ENCODE peak calls at places on chromosomes 12 and 14, in six cellular contexts. R, Q, F, O, H and X are unnamed samples.

GRCh38 chr12:26736563-26737486 is 96.2 kb downstream of the ITPR2 start:
- DNase-seq in Q (no peak), H (no peak), F (no peak), R (no peak), O (no peak), X (no peak)

GRCh38 chr14:86796221-86797074 is 1196.5 kb downstream of the GALC start:
- DNase-seq in Q (no peak), F (no peak), R (no peak), H (no peak), O (no peak), X (no peak)

GRCh38 chr14:20723458-20723857 is 22.2 kb upstream of the EDDM3A start:
- DNase-seq in F (no peak), R (no peak), O (no peak), H (no peak), Q (peak), X (no peak)

GRCh38 chr14:98580131-98580678 is 691.8 kb downstream of the BCL11B start:
- DNase-seq in O (no peak), F (no peak), R (no peak), Q (no peak), H (no peak), X (no peak)

GRCh38 chr12:63915105-63915830 is 70.8 kb downstream of the SRGAP1 start:
- DNase-seq in F (no peak), R (no peak), H (no peak), O (peak), Q (no peak), X (no peak)

GRCh38 chr14:37598085-37598972 is 2.9 kb downstream of the TTC6 start:
- DNase-seq in H (no peak), Q (no peak), O (no peak), R (peak), F (no peak), X (no peak)

GRCh38 chr12:119307747-119308146 is 26.8 kb upstream of the CCDC60 start:
- DNase-seq in H (no peak), O (no peak), F (no peak), Q (no peak), R (no peak), X (no peak)

GRCh38 chr14:38255673-38256357 is at the start of gene CLEC14A:
- DNase-seq in O (no peak), Q (peak), F (peak), R (no peak), H (no peak), X (no peak)

GRCh38 chr12:45623221-45623620 is 106.3 kb upstream of the ARID2 start:
- DNase-seq in R (no peak), O (no peak), H (no peak), F (no peak), Q (no peak), X (no peak)

GRCh38 chr12:77047341-77048202 is 17.8 kb downstream of the E2F7 start:
- DNase-seq in R (no peak), O (no peak), F (no peak), Q (no peak), H (no peak), X (no peak)

GRCh38 chr12:41437578-41437977 is 249.5 kb downstream of the PDZRN4 start:
- DNase-seq in O (no peak), F (no peak), H (no peak), Q (no peak), R (no peak), X (no peak)

GRCh38 chr12:47744005-47744651 is 14.6 kb downstream of the RAPGEF3 start:
- DNase-seq in O (peak), R (peak), H (no peak), F (no peak), Q (no peak), X (no peak)

GRCh38 chr14:49621114-49621881 is 699 bp downstream of the MGAT2 start:
- DNase-seq in O (no peak), Q (peak), F (peak), H (peak), R (peak), X (peak)

GRCh38 chr14:32939254-32940065 is 781 bp downstream of the NPAS3 start:
- DNase-seq in R (peak), F (peak), H (peak), O (no peak), Q (peak), X (peak)

GRCh38 chr14:100056964-100057817 is 8.0 kb upstream of the EVL start:
- DNase-seq in R (no peak), F (no peak), H (no peak), Q (no peak), O (no peak), X (no peak)

GRCh38 chr14:100056431-100056830 is 8.8 kb upstream of the EVL start:
- DNase-seq in Q (no peak), O (no peak), H (no peak), R (no peak), F (no peak), X (no peak)

GRCh38 chr14:100060766-100061165 is 4.5 kb upstream of the EVL start:
- DNase-seq in F (no peak), R (no peak), O (no peak), Q (no peak), H (no peak), X (no peak)

GRCh38 chr14:100058777-100059432 is 6.3 kb upstream of the EVL start:
- DNase-seq in O (no peak), F (no peak), H (no peak), Q (no peak), R (no peak), X (no peak)

GRCh38 chr14:100059433-100059781 is 5.8 kb upstream of the EVL start:
- DNase-seq in R (no peak), O (no peak), F (no peak), H (no peak), Q (no peak), X (no peak)
- H3K27ac ChIP-seq in R (no peak), O (no peak), F (no peak), H (no peak), Q (peak), X (no peak)

GRCh38 chr12:28130234-28130624 is 60.0 kb upstream of the CCDC91 start:
- DNase-seq in O (no peak), H (no peak), R (no peak), Q (no peak), F (no peak), X (no peak)
- H3K27ac ChIP-seq in O (no peak), H (no peak), R (no peak), Q (no peak), F (peak), X (no peak)

DNA sequence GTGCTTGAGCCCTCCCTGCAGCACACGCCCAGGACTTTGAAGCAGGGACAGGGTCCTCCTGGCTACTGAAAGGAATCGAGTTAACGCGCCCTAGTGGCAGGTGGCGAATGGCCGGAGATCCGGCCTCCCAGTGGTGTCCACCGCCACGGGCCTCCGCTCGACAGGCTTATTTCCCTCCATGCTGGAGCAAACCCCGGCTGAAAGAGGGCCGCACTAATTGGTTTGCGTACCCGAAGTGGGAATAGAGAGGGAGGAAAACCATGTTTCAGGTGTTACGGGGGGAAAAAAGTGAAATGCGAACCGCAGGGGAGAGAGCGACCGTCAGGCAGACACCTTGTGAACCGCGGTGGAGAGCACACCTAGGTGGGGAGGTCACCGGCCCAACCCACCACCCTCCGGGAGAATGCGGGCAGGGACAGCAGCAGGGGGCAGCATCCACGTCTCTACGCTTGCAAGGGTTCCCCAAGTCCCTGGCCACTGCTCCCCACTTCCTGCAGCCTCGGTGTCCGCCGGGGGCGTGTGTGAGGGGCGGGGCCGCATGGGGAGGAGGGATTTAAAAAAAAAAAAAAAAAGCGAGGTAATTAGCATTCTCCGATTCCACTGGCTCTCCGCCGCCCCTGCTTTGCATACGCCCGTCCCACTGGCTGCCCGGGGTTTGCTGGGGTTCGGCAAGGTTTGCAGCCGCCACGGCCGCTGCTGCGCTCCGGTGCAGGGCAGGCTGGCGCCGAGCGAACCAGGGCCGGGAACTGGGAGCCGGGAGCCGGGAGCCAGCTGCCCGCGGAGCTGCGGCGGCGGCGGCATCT is 224.6 kb upstream of the CRY1 start:
- DNase-seq in O (peak), Q (peak), R (peak), F (no peak), H (peak), X (no peak)
- H3K27ac ChIP-seq in O (peak), Q (no peak), R (no peak), F (no peak), H (no peak), X (no peak)

DNA sequence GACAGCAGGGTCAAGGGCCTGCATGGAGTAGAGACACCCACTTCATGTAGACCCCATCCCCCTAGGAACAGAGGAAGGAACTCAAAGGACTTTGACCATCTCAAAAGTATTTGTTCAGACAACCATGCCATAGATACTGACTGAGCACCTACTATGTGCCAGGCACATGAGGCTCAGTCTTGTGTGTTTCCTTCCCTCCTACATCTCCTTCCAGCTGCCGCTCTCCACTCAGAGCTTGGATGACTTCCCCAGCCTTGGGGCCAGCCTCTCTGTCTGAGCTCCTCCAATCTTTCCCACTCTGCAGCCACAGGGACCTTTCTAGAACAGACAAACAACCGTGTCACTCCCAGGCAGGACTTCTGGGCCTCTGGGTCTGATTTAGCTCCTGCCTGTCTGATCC is 2.5 kb downstream of the TRPV4 start:
- DNase-seq in Q (no peak), R (no peak), F (no peak), H (no peak), O (no peak), X (no peak)
- H3K27ac ChIP-seq in Q (no peak), R (no peak), F (no peak), H (no peak), O (no peak), X (no peak)

GRCh38 chr12:72453550-72453949 is 181.4 kb downstream of the TRHDE start:
- DNase-seq in O (no peak), Q (no peak), F (no peak), H (no peak), R (no peak), X (no peak)
- H3K27ac ChIP-seq in O (no peak), Q (no peak), F (no peak), H (no peak), R (no peak), X (no peak)